ENCODE peak calls at places on chromosomes 12 and 14, in ten cellular contexts. One of them, this sample, is unnamed.

GRCh38 chr14:102776761-102777710 is at the start of gene TRAF3:
- DNase-seq in NCI-H1694 treated with DMSO at 0.1 percent for 48 hours: no peak
- DNase-seq in heart right ventricle: peak; percentile 72
- DNase-seq in CD4-positive, alpha-beta T cell: peak; percentile 87
- DNase-seq in activated CD4-positive, alpha-beta T cell treated with anti-CD3 and anti-CD28 coated beads, Interleukin-2, amount 10 ng/mL, durations not matched to agents 7 days and 5 days: peak; percentile 83
- DNase-seq in amygdala: peak; percentile 37
- DNase-seq in neural crest cell: peak; percentile 30
- DNase-seq in activated effector memory CD4-positive, alpha-beta T cell treated with anti-CD3 and anti-CD28 coated beads, Interleukin-2, amount 50 U/mL, for 16 hours: peak; percentile 96
- DNase-seq in activated naive CD4-positive, alpha-beta T cell treated with anti-CD3 and anti-CD28 coated beads, Interleukin-2, amount 50 U/mL, for 72 hours: peak; percentile 85
- DNase-seq in GM10248: peak; percentile 94
- DNase-seq in this sample: peak; percentile 58

GRCh38 chr14:100224229-100224628 is 14.7 kb upstream of the YY1 start:
- DNase-seq in NCI-H1694 treated with DMSO at 0.1 percent for 48 hours: no peak
- DNase-seq in heart right ventricle: no peak
- DNase-seq in CD4-positive, alpha-beta T cell: no peak
- DNase-seq in activated CD4-positive, alpha-beta T cell treated with anti-CD3 and anti-CD28 coated beads, Interleukin-2, amount 10 ng/mL, durations not matched to agents 7 days and 5 days: no peak
- DNase-seq in amygdala: no peak
- DNase-seq in neural crest cell: no peak
- DNase-seq in activated effector memory CD4-positive, alpha-beta T cell treated with anti-CD3 and anti-CD28 coated beads, Interleukin-2, amount 50 U/mL, for 16 hours: no peak
- DNase-seq in activated naive CD4-positive, alpha-beta T cell treated with anti-CD3 and anti-CD28 coated beads, Interleukin-2, amount 50 U/mL, for 72 hours: no peak
- DNase-seq in GM10248: no peak
- DNase-seq in this sample: no peak

GRCh38 chr12:1287446-1287975 is 296.5 kb downstream of the ERC1 start:
- DNase-seq in NCI-H1694 treated with DMSO at 0.1 percent for 48 hours: no peak
- DNase-seq in heart right ventricle: no peak
- DNase-seq in CD4-positive, alpha-beta T cell: no peak
- DNase-seq in activated CD4-positive, alpha-beta T cell treated with anti-CD3 and anti-CD28 coated beads, Interleukin-2, amount 10 ng/mL, durations not matched to agents 7 days and 5 days: no peak
- DNase-seq in amygdala: no peak
- DNase-seq in neural crest cell: no peak
- DNase-seq in activated effector memory CD4-positive, alpha-beta T cell treated with anti-CD3 and anti-CD28 coated beads, Interleukin-2, amount 50 U/mL, for 16 hours: no peak
- DNase-seq in activated naive CD4-positive, alpha-beta T cell treated with anti-CD3 and anti-CD28 coated beads, Interleukin-2, amount 50 U/mL, for 72 hours: no peak
- DNase-seq in GM10248: no peak
- DNase-seq in this sample: no peak

GRCh38 chr14:101627913-101628257 is 66.6 kb downstream of the DIO3 start:
- DNase-seq in NCI-H1694 treated with DMSO at 0.1 percent for 48 hours: no peak
- DNase-seq in heart right ventricle: no peak
- DNase-seq in CD4-positive, alpha-beta T cell: no peak
- DNase-seq in activated CD4-positive, alpha-beta T cell treated with anti-CD3 and anti-CD28 coated beads, Interleukin-2, amount 10 ng/mL, durations not matched to agents 7 days and 5 days: no peak
- DNase-seq in amygdala: no peak
- DNase-seq in neural crest cell: no peak
- DNase-seq in activated effector memory CD4-positive, alpha-beta T cell treated with anti-CD3 and anti-CD28 coated beads, Interleukin-2, amount 50 U/mL, for 16 hours: no peak
- DNase-seq in activated naive CD4-positive, alpha-beta T cell treated with anti-CD3 and anti-CD28 coated beads, Interleukin-2, amount 50 U/mL, for 72 hours: no peak
- DNase-seq in GM10248: no peak
- DNase-seq in this sample: no peak

GRCh38 chr12:109449845-109450532 is 27.1 kb downstream of the KCTD10 start:
- DNase-seq in NCI-H1694 treated with DMSO at 0.1 percent for 48 hours: no peak
- DNase-seq in heart right ventricle: no peak
- DNase-seq in CD4-positive, alpha-beta T cell: no peak
- DNase-seq in activated CD4-positive, alpha-beta T cell treated with anti-CD3 and anti-CD28 coated beads, Interleukin-2, amount 10 ng/mL, durations not matched to agents 7 days and 5 days: no peak
- DNase-seq in amygdala: no peak
- DNase-seq in neural crest cell: no peak
- DNase-seq in activated effector memory CD4-positive, alpha-beta T cell treated with anti-CD3 and anti-CD28 coated beads, Interleukin-2, amount 50 U/mL, for 16 hours: no peak
- DNase-seq in activated naive CD4-positive, alpha-beta T cell treated with anti-CD3 and anti-CD28 coated beads, Interleukin-2, amount 50 U/mL, for 72 hours: no peak
- DNase-seq in GM10248: no peak
- DNase-seq in this sample: no peak

GRCh38 chr14:96106891-96107290 is 67.7 kb downstream of the C14orf132 start:
- DNase-seq in NCI-H1694 treated with DMSO at 0.1 percent for 48 hours: no peak
- DNase-seq in heart right ventricle: no peak
- DNase-seq in CD4-positive, alpha-beta T cell: no peak
- DNase-seq in activated CD4-positive, alpha-beta T cell treated with anti-CD3 and anti-CD28 coated beads, Interleukin-2, amount 10 ng/mL, durations not matched to agents 7 days and 5 days: no peak
- DNase-seq in amygdala: no peak
- DNase-seq in neural crest cell: no peak
- DNase-seq in activated effector memory CD4-positive, alpha-beta T cell treated with anti-CD3 and anti-CD28 coated beads, Interleukin-2, amount 50 U/mL, for 16 hours: peak; percentile 27
- DNase-seq in activated naive CD4-positive, alpha-beta T cell treated with anti-CD3 and anti-CD28 coated beads, Interleukin-2, amount 50 U/mL, for 72 hours: no peak
- DNase-seq in GM10248: no peak
- DNase-seq in this sample: no peak

GRCh38 chr12:5262885-5263284 is 169.0 kb upstream of the NTF3 start:
- DNase-seq in NCI-H1694 treated with DMSO at 0.1 percent for 48 hours: no peak
- DNase-seq in heart right ventricle: no peak
- DNase-seq in CD4-positive, alpha-beta T cell: no peak
- DNase-seq in activated CD4-positive, alpha-beta T cell treated with anti-CD3 and anti-CD28 coated beads, Interleukin-2, amount 10 ng/mL, durations not matched to agents 7 days and 5 days: no peak
- DNase-seq in amygdala: no peak
- DNase-seq in neural crest cell: no peak
- DNase-seq in activated effector memory CD4-positive, alpha-beta T cell treated with anti-CD3 and anti-CD28 coated beads, Interleukin-2, amount 50 U/mL, for 16 hours: no peak
- DNase-seq in activated naive CD4-positive, alpha-beta T cell treated with anti-CD3 and anti-CD28 coated beads, Interleukin-2, amount 50 U/mL, for 72 hours: no peak
- DNase-seq in GM10248: no peak
- DNase-seq in this sample: no peak

GRCh38 chr14:66645716-66646115 is 137.8 kb downstream of the GPHN start:
- DNase-seq in NCI-H1694 treated with DMSO at 0.1 percent for 48 hours: no peak
- DNase-seq in heart right ventricle: no peak
- DNase-seq in CD4-positive, alpha-beta T cell: no peak
- DNase-seq in activated CD4-positive, alpha-beta T cell treated with anti-CD3 and anti-CD28 coated beads, Interleukin-2, amount 10 ng/mL, durations not matched to agents 7 days and 5 days: no peak
- DNase-seq in amygdala: no peak
- DNase-seq in neural crest cell: no peak
- DNase-seq in activated effector memory CD4-positive, alpha-beta T cell treated with anti-CD3 and anti-CD28 coated beads, Interleukin-2, amount 50 U/mL, for 16 hours: no peak
- DNase-seq in activated naive CD4-positive, alpha-beta T cell treated with anti-CD3 and anti-CD28 coated beads, Interleukin-2, amount 50 U/mL, for 72 hours: no peak
- DNase-seq in GM10248: no peak
- DNase-seq in this sample: no peak

GRCh38 chr12:6540181-6540877 is 6.0 kb downstream of the GAPDH start:
- DNase-seq in NCI-H1694 treated with DMSO at 0.1 percent for 48 hours: no peak
- DNase-seq in heart right ventricle: peak; percentile 90
- DNase-seq in CD4-positive, alpha-beta T cell: peak; percentile 42
- DNase-seq in activated CD4-positive, alpha-beta T cell treated with anti-CD3 and anti-CD28 coated beads, Interleukin-2, amount 10 ng/mL, durations not matched to agents 7 days and 5 days: peak; percentile 63
- DNase-seq in amygdala: no peak
- DNase-seq in neural crest cell: peak; percentile 56
- DNase-seq in activated effector memory CD4-positive, alpha-beta T cell treated with anti-CD3 and anti-CD28 coated beads, Interleukin-2, amount 50 U/mL, for 16 hours: peak; percentile 87
- DNase-seq in activated naive CD4-positive, alpha-beta T cell treated with anti-CD3 and anti-CD28 coated beads, Interleukin-2, amount 50 U/mL, for 72 hours: no peak
- DNase-seq in GM10248: peak; percentile 66
- DNase-seq in this sample: no peak

GRCh38 chr14:61527325-61528100 is 167.8 kb upstream of the HIF1A start:
- DNase-seq in NCI-H1694 treated with DMSO at 0.1 percent for 48 hours: no peak
- DNase-seq in heart right ventricle: no peak
- DNase-seq in CD4-positive, alpha-beta T cell: no peak
- DNase-seq in activated CD4-positive, alpha-beta T cell treated with anti-CD3 and anti-CD28 coated beads, Interleukin-2, amount 10 ng/mL, durations not matched to agents 7 days and 5 days: no peak
- DNase-seq in amygdala: no peak
- DNase-seq in neural crest cell: no peak
- DNase-seq in activated effector memory CD4-positive, alpha-beta T cell treated with anti-CD3 and anti-CD28 coated beads, Interleukin-2, amount 50 U/mL, for 16 hours: no peak
- DNase-seq in activated naive CD4-positive, alpha-beta T cell treated with anti-CD3 and anti-CD28 coated beads, Interleukin-2, amount 50 U/mL, for 72 hours: no peak
- DNase-seq in GM10248: no peak
- DNase-seq in this sample: no peak

GRCh38 chr12:24839268-24839791 is 109.6 kb downstream of the BCAT1 start:
- DNase-seq in NCI-H1694 treated with DMSO at 0.1 percent for 48 hours: no peak
- DNase-seq in heart right ventricle: no peak
- DNase-seq in CD4-positive, alpha-beta T cell: peak; percentile 2
- DNase-seq in activated CD4-positive, alpha-beta T cell treated with anti-CD3 and anti-CD28 coated beads, Interleukin-2, amount 10 ng/mL, durations not matched to agents 7 days and 5 days: peak; percentile 45
- DNase-seq in amygdala: no peak
- DNase-seq in neural crest cell: no peak
- DNase-seq in activated effector memory CD4-positive, alpha-beta T cell treated with anti-CD3 and anti-CD28 coated beads, Interleukin-2, amount 50 U/mL, for 16 hours: peak; percentile 88
- DNase-seq in activated naive CD4-positive, alpha-beta T cell treated with anti-CD3 and anti-CD28 coated beads, Interleukin-2, amount 50 U/mL, for 72 hours: peak; percentile 82
- DNase-seq in GM10248: peak; percentile 50
- DNase-seq in this sample: peak; percentile 30